ENCODE peak calls at places on chromosomes 3 and 15, in five cellular contexts. F, G, J, H and C are unnamed samples.
A peak's percentile ranks its signal among the peaks of the same experiment; 100 is the strongest.

GRCh38 chr3:123678108-123678511 is 93.3 kb upstream of the HACD2 start:
- DNase-seq in G (no peak), F (no peak), H (no peak), J (no peak), C (no peak)

GRCh38 chr3:37862219-37862711 is 585 bp downstream of the CTDSPL start:
- DNase-seq in J (peak; percentile 51), H (peak; percentile 67), G (peak; percentile 56), F (peak; percentile 51), C (peak; percentile 73)

GRCh38 chr15:62931650-62932049 is 110.9 kb upstream of the TPM1 start:
- DNase-seq in H (no peak), F (no peak), J (no peak), G (no peak), C (no peak)

GRCh38 chr3:3316523-3316922 is 137.0 kb upstream of the CRBN start:
- DNase-seq in G (no peak), J (no peak), F (no peak), H (no peak), C (no peak)

GRCh38 chr3:64410226-64410625 is 185.0 kb upstream of the PRICKLE2 start:
- DNase-seq in H (no peak), F (no peak), G (no peak), J (no peak), C (no peak)

GRCh38 chr3:42424911-42425310 is 14.5 kb upstream of the LYZL4 start:
- DNase-seq in F (no peak), H (no peak), J (no peak), G (no peak), C (no peak)

GRCh38 chr3:119681279-119681678 is 4.1 kb upstream of the COX17 start:
- DNase-seq in H (no peak), F (peak; percentile 25), J (no peak), G (no peak), C (no peak)

GRCh38 chr3:158097571-158098553 is 8.4 kb downstream of the SHOX2 start:
- DNase-seq in J (peak; percentile 83), G (peak; percentile 75), F (peak; percentile 96), H (peak; percentile 85), C (peak; percentile 82)

GRCh38 chr15:96171271-96171739 is 159.2 kb upstream of the NR2F2 start:
- DNase-seq in J (no peak), G (no peak), H (peak; percentile 66), F (peak; percentile 26), C (no peak)

GRCh38 chr15:23497710-23498111 is 50.7 kb upstream of the GOLGA6L2 start:
- DNase-seq in J (no peak), G (no peak), H (no peak), F (peak; percentile 19), C (no peak)

GRCh38 chr3:194245975-194246561 is 105.1 kb downstream of the CPN2 start:
- DNase-seq in G (no peak), F (no peak), H (no peak), J (peak; percentile 17), C (no peak)

GRCh38 chr3:71395927-71396695 is 187.4 kb downstream of the FOXP1 start:
- DNase-seq in F (no peak), H (no peak), G (no peak), J (no peak), C (no peak)

GRCh38 chr15:68054658-68055223 is 626 bp downstream of the PIAS1 start:
- DNase-seq in F (peak; percentile 87), G (peak; percentile 67), H (peak; percentile 73), J (peak; percentile 49), C (peak; percentile 86)

GRCh38 chr3:195906865-195907729 is 1.3 kb downstream of the TNK2 start:
- DNase-seq in F (no peak), J (peak; percentile 62), G (no peak), H (no peak), C (peak; percentile 81)

GRCh38 chr3:132879651-132880050 is 157.4 kb upstream of the NPHP3 start:
- DNase-seq in G (peak; percentile 17), H (no peak), F (no peak), J (no peak), C (no peak)

GRCh38 chr15:41969851-41970431 is 2.4 kb downstream of the EHD4 start:
- DNase-seq in J (peak; percentile 25), F (no peak), G (no peak), H (peak; percentile 30), C (no peak)

GRCh38 chr3:66021731-66022131 is 17.0 kb downstream of the MAGI1 start:
- DNase-seq in J (no peak), F (no peak), H (no peak), G (no peak), C (no peak)

GRCh38 chr15:39304201-39304841 is 276.6 kb upstream of the THBS1 start:
- DNase-seq in H (no peak), F (no peak), J (no peak), G (no peak), C (no peak)

GRCh38 chr3:147589016-147589415 is 179.9 kb downstream of the ZIC1 start:
- DNase-seq in J (no peak), H (no peak), F (no peak), G (no peak), C (no peak)

GRCh38 chr15:100891316-100892012 is 11.8 kb downstream of the ALDH1A3 start:
- DNase-seq in J (peak; percentile 17), F (peak; percentile 79), G (no peak), H (peak; percentile 39), C (no peak)

GRCh38 chr3:12984023-12984823 is 89.0 kb downstream of the IQSEC1 start:
- DNase-seq in J (peak; percentile 83), F (peak; percentile 76), H (peak; percentile 83), G (peak; percentile 82), C (no peak)

GRCh38 chr3:155871746-155872158 is 1.3 kb downstream of the GMPS start:
- DNase-seq in J (no peak), G (no peak), F (no peak), H (no peak), C (no peak)

GRCh38 chr3:119969759-119970158 is 124.5 kb downstream of the GSK3B start:
- DNase-seq in H (no peak), G (no peak), F (no peak), J (no peak), C (no peak)

GRCh38 chr15:60212536-60212935 is 185.2 kb downstream of the ANXA2 start:
- DNase-seq in J (no peak), H (no peak), F (peak; percentile 27), G (no peak), C (no peak)

GRCh38 chr15:58043192-58043903 is 22.2 kb downstream of the ALDH1A2 start:
- DNase-seq in J (peak; percentile 66), F (peak; percentile 52), G (peak; percentile 65), H (peak; percentile 51), C (peak; percentile 53)

GRCh38 chr15:50864876-50865275 is 43.6 kb upstream of the AP4E1 start:
- DNase-seq in G (no peak), H (no peak), J (no peak), F (no peak), C (no peak)

GRCh38 chr3:157436583-157437300 is at the start of gene PTX3:
- DNase-seq in F (peak; percentile 51), H (no peak), J (no peak), G (peak; percentile 18), C (no peak)

GRCh38 chr15:98813956-98814355 is 165.6 kb downstream of the IGF1R start:
- DNase-seq in G (no peak), H (no peak), F (no peak), J (no peak), C (no peak)

GRCh38 chr3:133675631-133676335 is 14.0 kb upstream of the TOPBP1 start:
- DNase-seq in H (peak; percentile 55), F (no peak), G (no peak), J (no peak), C (no peak)

GRCh38 chr3:63809607-63810006 is 9.5 kb upstream of the C3orf49 start:
- DNase-seq in G (no peak), H (no peak), F (no peak), J (no peak), C (no peak)

GRCh38 chr3:172476339-172476738 is 28.1 kb upstream of the GHSR start:
- DNase-seq in F (no peak), G (no peak), H (no peak), J (no peak), C (no peak)

GRCh38 chr3:56818156-56818985 is 16.6 kb upstream of the ARHGEF3 start:
- DNase-seq in J (no peak), H (no peak), G (no peak), F (no peak), C (no peak)

DNA sequence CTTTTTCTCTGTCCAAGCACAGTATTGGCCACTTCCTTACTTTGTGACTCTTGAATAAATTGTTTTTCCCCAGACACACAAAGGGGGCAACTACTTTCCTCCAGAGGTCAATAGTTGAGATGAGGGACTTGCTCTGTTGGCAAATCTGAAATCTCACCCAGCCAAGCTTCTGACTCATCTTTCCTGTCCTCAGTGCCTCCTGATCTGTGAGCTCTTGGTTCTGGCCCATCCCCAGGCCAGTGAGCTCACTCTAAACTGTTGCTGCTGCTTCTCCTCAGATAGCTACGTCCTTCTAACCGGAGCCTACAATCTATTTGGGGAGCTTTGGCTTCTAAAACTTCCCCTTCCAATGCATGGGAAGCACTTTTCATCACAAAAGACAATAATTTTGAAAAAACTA is 50.0 kb upstream of the NMD3 start:
- DNase-seq in J (no peak), H (no peak), F (no peak), G (peak; percentile 25), C (no peak)
- H3K27ac ChIP-seq in J (no peak overlapping the region), H (no peak overlapping the region), F (no peak overlapping the region), G (no peak overlapping the region), C (no peak overlapping the region)

DNA sequence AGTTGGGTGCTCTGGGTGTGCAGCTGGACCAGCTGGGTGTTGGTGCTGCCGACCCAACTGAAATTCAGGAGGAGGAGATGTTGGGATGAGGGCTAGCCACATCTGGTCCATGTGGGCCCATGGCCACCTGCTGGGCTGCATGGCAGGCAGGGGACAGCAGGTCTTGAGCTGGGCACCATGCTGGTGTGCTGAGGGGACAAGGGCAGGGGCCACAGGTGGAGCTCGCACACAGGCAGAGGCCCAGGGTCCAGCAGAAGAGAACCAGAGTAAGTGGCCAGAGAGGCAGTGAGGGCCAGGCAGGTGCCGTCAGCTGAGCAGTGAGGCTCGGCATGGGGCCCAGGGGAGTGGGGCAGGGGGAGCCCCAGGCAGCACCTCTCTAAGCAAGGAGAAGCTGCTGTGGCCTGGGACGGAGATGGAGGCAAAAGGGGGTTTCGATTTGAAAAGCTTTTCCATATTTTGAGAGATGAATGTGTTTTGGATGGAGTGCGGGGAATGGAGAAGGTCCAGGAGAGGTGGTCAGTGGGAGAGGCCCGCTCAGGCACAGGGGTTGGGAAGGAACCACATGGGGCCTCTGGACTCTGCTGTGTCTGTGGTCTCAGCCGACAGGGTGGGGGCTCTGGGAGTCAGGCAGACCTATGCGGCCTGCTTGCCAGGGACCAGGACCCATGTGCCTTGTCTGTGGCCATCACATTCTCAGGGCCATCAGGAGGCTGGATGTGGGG is 30.5 kb upstream of the PLXNA1 start:
- DNase-seq in J (no peak), F (no peak), G (no peak), H (no peak), C (no peak)
- H3K4me1 ChIP-seq in J (no peaks in the 10 kb centered on the region), F (no peaks in the 10 kb centered on the region), G (no peaks in the 10 kb centered on the region), H (no peaks in the 10 kb centered on the region), C (no peaks in the 10 kb centered on the region)

GRCh38 chr3:99637041-99637380 is 1.4 kb upstream of the COL8A1 start:
- DNase-seq in H (no peak), G (no peak), F (peak; percentile 33), J (no peak), C (no peak)
- H3K36me3 ChIP-seq in H (no peaks in the 10 kb centered on the region), G (no peaks in the 10 kb centered on the region), F (no peaks in the 10 kb centered on the region), J (no peaks in the 10 kb centered on the region), C (no peaks in the 10 kb centered on the region)

DNA sequence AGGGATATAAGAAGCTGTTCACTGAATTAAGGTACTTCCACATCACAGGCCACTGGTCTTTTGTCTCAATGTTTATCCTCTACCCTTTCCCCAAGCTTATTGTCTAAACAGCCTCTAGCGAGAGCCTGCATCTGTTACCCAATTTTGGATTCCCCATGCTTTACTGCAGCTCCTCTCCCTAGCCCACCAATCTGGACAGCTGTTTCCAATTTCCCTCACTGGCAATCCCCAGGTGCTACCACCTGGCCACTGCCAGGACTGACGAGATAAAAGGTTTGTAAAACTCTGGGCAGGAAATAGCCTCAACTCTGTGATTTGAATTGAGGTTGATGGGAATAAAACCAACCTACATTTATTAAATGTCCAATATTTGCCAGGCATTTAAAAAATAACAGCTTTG is 58.0 kb upstream of the TEX9 start:
- DNase-seq in G (no peak), F (peak; percentile 53), J (no peak), H (no peak), C (no peak)
- H3K27ac ChIP-seq in G (no peak overlapping the region), F (peak overlapping the region; percentile 33), J (no peak overlapping the region), H (no peak overlapping the region), C (no peak overlapping the region)